ENCODE peak calls at places on chromosomes 7 and 10, in seven cellular contexts. M is cardiac muscle cell, R is IMR-90, S is left ventricle myocardium inferior, Z is HL-60, Y is hepatocyte, B is lower leg skin. K is an unnamed sample.

GRCh38 chr7:30433082-30433481 is 45.5 kb downstream of the NOD1 start:
- DNase-seq in M (no peak), R (peak), S (peak), Z (peak), Y (peak), B (peak), K (no peak)

GRCh38 chr10:75716506-75716905 is 285.1 kb downstream of the LRMDA start:
- DNase-seq in M (no peak), R (no peak), S (no peak), Z (no peak), Y (no peak), B (no peak), K (no peak)

GRCh38 chr10:99527526-99528255 is 5.1 kb upstream of the NKX2-3 start:
- DNase-seq in M (no peak), R (no peak), S (no peak), Z (no peak), Y (no peak), B (no peak), K (no peak)

GRCh38 chr7:143436539-143436938 is 6.7 kb upstream of the TAS2R60 start:
- DNase-seq in M (no peak), R (no peak), S (no peak), Z (no peak), Y (no peak), B (no peak), K (no peak)

GRCh38 chr10:21675157-21675796 is 141.2 kb downstream of the MLLT10 start:
- DNase-seq in M (peak), R (peak), S (no peak), Z (peak), Y (peak), B (no peak), K (peak)

GRCh38 chr10:4343091-4343490 is 482.9 kb upstream of the AKR1E2 start:
- DNase-seq in M (no peak), R (no peak), S (no peak), Z (no peak), Y (no peak), B (no peak), K (no peak)

GRCh38 chr7:2971914-2972530 is 71.6 kb downstream of the CARD11 start:
- DNase-seq in M (no peak), R (no peak), S (no peak), Z (no peak), Y (no peak), B (no peak), K (peak)

GRCh38 chr10:90583416-90583815 is 274.4 kb downstream of the HTR7 start:
- DNase-seq in M (no peak), R (no peak), S (no peak), Z (no peak), Y (no peak), B (no peak), K (no peak)

GRCh38 chr10:127940866-127941640 is 34.1 kb downstream of the PTPRE start:
- DNase-seq in M (no peak), R (no peak), S (no peak), Z (no peak), Y (no peak), B (peak), K (no peak)

GRCh38 chr7:47516386-47516785 is 65.5 kb downstream of the TNS3 start:
- DNase-seq in M (no peak), R (no peak), S (no peak), Z (no peak), Y (no peak), B (no peak), K (no peak)

GRCh38 chr10:47104101-47104707 is 193.0 kb downstream of the PTPN20 start:
- DNase-seq in M (peak), R (peak), S (no peak), Z (no peak), Y (no peak), B (no peak), K (no peak)

GRCh38 chr7:149713731-149714068 is 59.7 kb downstream of the ZNF467 start:
- DNase-seq in M (no peak), R (no peak), S (no peak), Z (no peak), Y (no peak), B (no peak), K (no peak)
- H3K4me3 ChIP-seq in M (no peak), R (no peak), S (peak), Z (no peak), Y (no peak), B (no peak), K (no peak)

GRCh38 chr10:19411119-19411518 is 362.5 kb downstream of the MALRD1 start:
- DNase-seq in M (no peak), R (no peak), S (no peak), Z (no peak), Y (no peak), B (no peak), K (no peak)

GRCh38 chr10:19408924-19409323 is 360.3 kb downstream of the MALRD1 start:
- DNase-seq in M (no peak), R (no peak), S (no peak), Z (no peak), Y (no peak), B (no peak), K (no peak)

GRCh38 chr10:19416164-19416563 is 367.6 kb downstream of the MALRD1 start:
- DNase-seq in M (no peak), R (no peak), S (no peak), Z (no peak), Y (no peak), B (no peak), K (no peak)

GRCh38 chr10:19417740-19418139 is 369.1 kb downstream of the MALRD1 start:
- DNase-seq in M (no peak), R (no peak), S (no peak), Z (no peak), Y (no peak), B (no peak), K (no peak)

DNA sequence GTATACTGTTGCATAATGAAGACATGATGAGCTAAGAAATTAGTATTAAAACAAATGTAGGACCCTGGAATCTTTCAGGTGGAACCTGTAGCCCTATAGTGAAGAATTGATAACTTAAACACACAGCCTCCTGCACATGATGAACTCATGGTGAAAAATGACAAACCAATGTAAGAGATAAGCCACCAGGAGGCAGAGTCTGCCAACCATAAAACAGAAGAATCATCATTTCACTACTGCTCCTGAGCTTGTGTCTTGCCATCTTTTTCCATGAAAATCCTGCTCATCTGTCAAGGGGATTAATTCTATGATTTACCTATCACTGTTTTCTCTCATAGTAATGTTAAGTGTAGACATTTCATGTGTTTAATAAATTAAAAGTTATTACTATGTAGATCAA is 363.9 kb downstream of the MALRD1 start:
- DNase-seq in M (peak), R (peak), S (no peak), Z (no peak), Y (peak), B (no peak), K (peak)
- TF ChIP-seq CTCF in M (peak), R (peak), S (peak), Z (no peak), Y (peak), B (no peak), K (peak)

DNA sequence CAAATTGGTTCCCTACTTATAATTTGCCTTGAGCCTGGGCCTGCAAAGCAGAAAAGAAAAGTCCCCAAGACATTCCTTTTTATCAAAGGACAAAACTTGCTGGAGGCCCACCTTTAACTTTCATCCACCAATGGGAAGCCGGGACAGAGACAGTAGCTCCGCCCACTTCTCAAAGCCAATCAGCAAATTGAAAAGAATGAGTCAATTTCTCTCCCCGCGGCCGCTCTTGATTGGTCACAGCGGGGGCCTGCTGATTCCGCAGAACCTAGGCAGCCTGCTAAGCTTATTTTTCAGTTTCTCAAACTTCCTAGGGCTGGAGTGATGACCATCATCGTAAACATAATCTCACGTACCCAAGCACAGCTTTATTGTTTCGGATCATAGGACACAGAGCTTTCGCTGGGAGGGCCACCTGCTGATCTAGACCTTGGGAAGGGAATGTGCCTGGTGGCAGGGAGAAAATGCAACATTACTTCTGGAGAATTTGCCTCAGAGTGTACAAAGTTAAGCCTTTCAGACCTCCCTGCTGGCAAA is at the start of gene SLC13A4:
- DNase-seq in M (no peak), R (no peak), S (no peak), Z (no peak), Y (no peak), B (no peak), K (no peak)
- H3K4me3 ChIP-seq in M (no peak), R (no peak), S (no peak), Z (no peak), Y (no peak), B (no peak), K (no peak)

DNA sequence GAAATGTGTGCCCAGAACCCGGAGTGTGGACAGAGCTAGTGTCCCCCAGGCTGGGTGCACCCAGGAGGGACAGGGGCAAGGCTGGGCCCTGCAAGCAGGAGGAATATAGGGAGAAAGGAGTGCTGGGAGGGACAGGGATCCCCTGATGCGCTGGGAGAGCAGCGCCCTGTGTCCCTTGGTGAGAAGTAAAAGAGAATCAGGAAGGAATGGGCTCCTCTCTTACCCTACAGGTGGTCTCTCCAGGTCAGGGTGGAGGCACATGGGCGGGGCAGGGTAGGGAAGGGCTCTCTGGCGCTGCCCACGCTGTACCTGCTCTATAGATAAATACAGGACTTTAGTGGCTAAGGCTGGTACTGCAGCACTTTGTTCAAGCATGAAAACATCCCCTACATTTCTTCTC is 753.8 kb downstream of the GRID1 start:
- DNase-seq in M (no peak), R (no peak), S (no peak), Z (no peak), Y (no peak), B (peak), K (peak)
- TF ChIP-seq CTCF in M (no peak), R (no peak), S (peak), Z (no peak), Y (peak), B (no peak), K (peak)